ENCODE peak calls at places on chromosomes 16 and 17, in nine cellular contexts. W is small intestine, I is kidney, A is neuronal stem cell, Z is right cardiac atrium, S is stomach, R is A549, C is cardiac muscle cell, G is SJCRH30. B is an unnamed sample.

GRCh38 chr16:64144612-64145011 is 977.3 kb downstream of the CDH11 start:
- DNase-seq in W (no peak), I (no peak), A (no peak), Z (no peak), S (no peak), R (no peak), C (no peak), G (no peak), B (no peak)

GRCh38 chr17:9959377-9959981 is 54.4 kb upstream of the RCVRN start:
- DNase-seq in W (no peak), I (no peak), A (peak), Z (no peak), S (no peak), R (peak), C (peak), G (peak), B (peak)

GRCh38 chr16:50369133-50369804 is 481 bp upstream of the BRD7 start:
- DNase-seq in W (no peak), I (no peak), A (no peak), Z (no peak), S (no peak), R (no peak), C (no peak), G (no peak), B (no peak)

GRCh38 chr17:17325816-17326215 is 22.6 kb downstream of the NT5M start:
- DNase-seq in W (no peak), I (peak), A (no peak), Z (no peak), S (no peak), R (no peak), C (no peak), G (no peak), B (no peak)

GRCh38 chr16:15811416-15811777 is 45.4 kb downstream of the MYH11 start:
- DNase-seq in W (no peak), I (no peak), A (no peak), Z (no peak), S (no peak), R (no peak), C (no peak), G (no peak), B (no peak)

GRCh38 chr17:39178516-39178915 is 12.6 kb upstream of the ARL5C start:
- DNase-seq in W (peak), I (no peak), A (no peak), Z (no peak), S (no peak), R (no peak), C (no peak), G (no peak), B (no peak)

GRCh38 chr16:66391726-66392670 is 25.5 kb downstream of the CDH5 start:
- DNase-seq in W (no peak), I (no peak), A (no peak), Z (no peak), S (no peak), R (no peak), C (no peak), G (peak), B (no peak)

GRCh38 chr17:3683054-3683511 is 12.9 kb downstream of the P2RX5 start:
- DNase-seq in W (peak), I (peak), A (no peak), Z (no peak), S (peak), R (peak), C (peak), G (peak), B (peak)

GRCh38 chr16:81500833-81501521 is 56.4 kb downstream of the CMIP start:
- DNase-seq in W (no peak), I (peak), A (no peak), Z (no peak), S (no peak), R (no peak), C (no peak), G (no peak), B (no peak)

GRCh38 chr16:79703066-79703465 is 102.5 kb upstream of the MAF start:
- DNase-seq in W (no peak), I (no peak), A (no peak), Z (no peak), S (no peak), R (no peak), C (no peak), G (no peak), B (no peak)

GRCh38 chr17:50308666-50309065 is 34.4 kb downstream of the TMEM92 start:
- DNase-seq in W (no peak), I (no peak), A (no peak), Z (no peak), S (no peak), R (no peak), C (no peak), G (no peak), B (no peak)

GRCh38 chr17:38598536-38598935 is 7.2 kb downstream of the SRCIN1 start:
- DNase-seq in W (peak), I (peak), A (peak), Z (no peak), S (peak), R (peak), C (peak), G (peak), B (peak)

GRCh38 chr16:3696425-3697218 is 20.7 kb downstream of the TRAP1 start:
- DNase-seq in W (peak), I (no peak), A (no peak), Z (no peak), S (peak), R (no peak), C (no peak), G (no peak), B (no peak)

GRCh38 chr16:69893086-69893485 is 58.0 kb upstream of the CLEC18A start:
- DNase-seq in W (no peak), I (no peak), A (no peak), Z (no peak), S (no peak), R (no peak), C (no peak), G (peak), B (peak)

GRCh38 chr16:72198021-72198420 is 26.1 kb upstream of the PMFBP1 start:
- DNase-seq in W (no peak), I (no peak), A (no peak), Z (peak), S (no peak), R (no peak), C (no peak), G (no peak), B (no peak)

GRCh38 chr16:66399031-66399430 is 28.1 kb upstream of the BEAN1 start:
- DNase-seq in W (no peak), I (no peak), A (no peak), Z (no peak), S (no peak), R (no peak), C (no peak), G (no peak), B (no peak)

GRCh38 chr17:40818343-40818732 is 4.1 kb downstream of the KRT10 start:
- DNase-seq in W (peak), I (no peak), A (no peak), Z (no peak), S (no peak), R (no peak), C (no peak), G (no peak), B (no peak)

GRCh38 chr17:18026408-18026776 is 12.6 kb downstream of the ATPAF2 start:
- DNase-seq in W (no peak), I (no peak), A (no peak), Z (peak), S (no peak), R (no peak), C (no peak), G (no peak), B (no peak)

GRCh38 chr17:36085710-36086268 is 4.2 kb downstream of the CCL3 start:
- DNase-seq in W (peak), I (no peak), A (no peak), Z (no peak), S (no peak), R (no peak), C (no peak), G (no peak), B (no peak)

GRCh38 chr17:72063262-72063661 is 57.6 kb upstream of the SOX9 start:
- DNase-seq in W (no peak), I (no peak), A (no peak), Z (peak), S (no peak), R (no peak), C (no peak), G (no peak), B (no peak)

GRCh38 chr16:71927383-71927782 is 32.1 kb downstream of the IST1 start:
- DNase-seq in W (peak), I (no peak), A (no peak), Z (peak), S (peak), R (no peak), C (peak), G (peak), B (no peak)

GRCh38 chr17:28748852-28749515 is 5.2 kb downstream of the TRAF4 start:
- DNase-seq in W (peak), I (peak), A (no peak), Z (no peak), S (no peak), R (no peak), C (no peak), G (no peak), B (no peak)

GRCh38 chr16:23833960-23834685 is 1.7 kb upstream of the PRKCB start:
- DNase-seq in W (no peak), I (no peak), A (no peak), Z (no peak), S (no peak), R (no peak), C (no peak), G (no peak), B (no peak)

GRCh38 chr16:77816293-77816692 is 27.9 kb downstream of the VAT1L start:
- DNase-seq in W (peak), I (no peak), A (no peak), Z (no peak), S (no peak), R (no peak), C (no peak), G (no peak), B (no peak)

GRCh38 chr16:24217456-24217855 is 38.7 kb upstream of the CACNG3 start:
- DNase-seq in W (peak), I (no peak), A (no peak), Z (no peak), S (no peak), R (no peak), C (no peak), G (no peak), B (no peak)

GRCh38 chr16:81445143-81445922 is 725 bp downstream of the CMIP start:
- DNase-seq in W (peak), I (peak), A (no peak), Z (peak), S (peak), R (peak), C (peak), G (peak), B (peak)

GRCh38 chr17:1997146-1997586 is 28.0 kb downstream of the RTN4RL1 start:
- DNase-seq in W (peak), I (no peak), A (no peak), Z (no peak), S (no peak), R (peak), C (no peak), G (no peak), B (no peak)

GRCh38 chr16:17313085-17313611 is 157.6 kb downstream of the XYLT1 start:
- DNase-seq in W (no peak), I (peak), A (no peak), Z (peak), S (no peak), R (no peak), C (no peak), G (no peak), B (no peak)

GRCh38 chr17:79276824-79277223 is 202.2 kb downstream of the ENGASE start:
- DNase-seq in W (no peak), I (no peak), A (no peak), Z (no peak), S (no peak), R (no peak), C (no peak), G (no peak), B (peak)

GRCh38 chr17:11583306-11583992 is 14.8 kb upstream of the DNAH9 start:
- DNase-seq in W (no peak), I (no peak), A (no peak), Z (no peak), S (no peak), R (no peak), C (no peak), G (no peak), B (no peak)

GRCh38 chr17:40615295-40615988 is 32.2 kb downstream of the SMARCE1 start:
- DNase-seq in W (peak), I (peak), A (peak), Z (peak), S (peak), R (peak), C (peak), G (peak), B (peak)

GRCh38 chr17:68539536-68540469 is 27.6 kb downstream of the PRKAR1A start:
- DNase-seq in W (peak), I (no peak), A (peak), Z (no peak), S (peak), R (no peak), C (peak), G (no peak), B (no peak)

GRCh38 chr16:77299395-77299794 is 100.2 kb downstream of the SYCE1L start:
- DNase-seq in W (no peak), I (no peak), A (no peak), Z (no peak), S (no peak), R (no peak), C (no peak), G (no peak), B (no peak)

GRCh38 chr17:76421054-76421427 is 31.9 kb downstream of the UBE2O start:
- DNase-seq in W (no peak), I (no peak), A (no peak), Z (peak), S (no peak), R (no peak), C (peak), G (no peak), B (no peak)

GRCh38 chr17:39139137-39139516 is 12.3 kb downstream of the PLXDC1 start:
- DNase-seq in W (no peak), I (no peak), A (no peak), Z (no peak), S (no peak), R (peak), C (no peak), G (peak), B (peak)

GRCh38 chr17:81253358-81254131 is 14.4 kb downstream of the NDUFAF8 start:
- DNase-seq in W (no peak), I (peak), A (no peak), Z (no peak), S (peak), R (peak), C (peak), G (peak), B (peak)

GRCh38 chr17:81250286-81251090 is 11.4 kb downstream of the NDUFAF8 start:
- DNase-seq in W (peak), I (peak), A (no peak), Z (peak), S (no peak), R (no peak), C (no peak), G (no peak), B (no peak)

GRCh38 chr17:81251091-81251942 is 12.2 kb downstream of the NDUFAF8 start:
- DNase-seq in W (peak), I (peak), A (no peak), Z (peak), S (no peak), R (no peak), C (peak), G (no peak), B (peak)

GRCh38 chr17:81252336-81253329 is 13.5 kb downstream of the NDUFAF8 start:
- DNase-seq in W (peak), I (peak), A (no peak), Z (no peak), S (no peak), R (no peak), C (no peak), G (no peak), B (peak)

GRCh38 chr17:81251943-81252301 is 12.8 kb downstream of the NDUFAF8 start:
- DNase-seq in W (no peak), I (peak), A (no peak), Z (no peak), S (no peak), R (no peak), C (peak), G (no peak), B (peak)
- H3K27ac ChIP-seq in W (peak), I (no peak), A (no peak), Z (no peak), S (no peak), R (no peak), C (peak), G (no peak), B (peak)

DNA sequence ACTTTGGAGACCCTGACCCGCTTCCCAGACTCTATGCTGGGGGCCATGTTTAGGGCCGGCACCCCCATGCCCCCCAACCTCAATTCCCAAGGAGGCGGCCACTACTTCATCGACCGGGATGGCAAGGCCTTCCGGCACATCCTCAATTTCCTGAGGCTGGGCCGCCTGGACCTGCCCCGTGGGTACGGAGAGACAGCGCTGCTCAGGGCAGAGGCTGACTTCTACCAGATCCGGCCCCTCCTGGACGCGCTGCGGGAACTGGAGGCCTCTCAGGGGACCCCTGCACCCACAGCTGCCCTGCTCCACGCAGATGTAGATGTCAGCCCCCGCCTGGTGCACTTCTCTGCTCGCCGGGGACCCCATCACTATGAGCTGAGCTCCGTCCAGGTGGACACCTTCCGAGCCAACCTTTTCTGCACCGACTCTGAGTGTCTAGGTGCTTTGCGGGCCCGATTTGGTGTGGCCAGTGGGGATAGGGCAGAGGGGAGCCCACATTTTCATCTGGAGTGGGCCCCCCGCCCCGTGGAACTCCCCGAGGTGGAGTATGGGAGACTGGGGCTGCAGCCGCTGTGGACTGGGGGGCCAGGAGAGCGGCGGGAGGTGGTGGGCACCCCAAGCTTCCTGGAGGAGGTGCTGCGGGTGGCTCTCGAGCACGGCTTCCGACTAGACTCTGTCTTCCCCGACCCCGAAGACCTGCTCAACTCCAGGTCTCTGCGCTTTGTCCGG is 1.1 kb downstream of the KCTD11 start:
- DNase-seq in W (no peak), I (peak), A (no peak), Z (peak), S (no peak), R (no peak), C (no peak), G (no peak), B (no peak)
- H3K4me3 ChIP-seq in W (peak), I (peak), A (no peak), Z (no peak), S (peak), R (peak), C (peak), G (peak), B (no peak)

GRCh38 chr16:56859636-56860035 is 5.4 kb upstream of the SLC12A3 start:
- DNase-seq in W (no peak), I (peak), A (no peak), Z (no peak), S (no peak), R (no peak), C (no peak), G (no peak), B (no peak)
- H3K27ac ChIP-seq in W (no peak), I (no peak), A (no peak), Z (no peak), S (no peak), R (peak), C (no peak), G (peak), B (no peak)

GRCh38 chr17:58693751-58694150 is 1.3 kb downstream of the RAD51C start:
- DNase-seq in W (no peak), I (no peak), A (no peak), Z (no peak), S (no peak), R (no peak), C (no peak), G (no peak), B (no peak)

GRCh38 chr17:58693208-58693607 is 806 bp downstream of the RAD51C start:
- DNase-seq in W (no peak), I (no peak), A (no peak), Z (no peak), S (no peak), R (no peak), C (no peak), G (no peak), B (no peak)

GRCh38 chr17:58694302-58694701 is 1.9 kb downstream of the RAD51C start:
- DNase-seq in W (no peak), I (no peak), A (no peak), Z (no peak), S (no peak), R (no peak), C (no peak), G (no peak), B (no peak)

GRCh38 chr17:58692239-58693055 is at the start of gene RAD51C:
- DNase-seq in W (peak), I (peak), A (peak), Z (peak), S (peak), R (peak), C (peak), G (peak), B (peak)

DNA sequence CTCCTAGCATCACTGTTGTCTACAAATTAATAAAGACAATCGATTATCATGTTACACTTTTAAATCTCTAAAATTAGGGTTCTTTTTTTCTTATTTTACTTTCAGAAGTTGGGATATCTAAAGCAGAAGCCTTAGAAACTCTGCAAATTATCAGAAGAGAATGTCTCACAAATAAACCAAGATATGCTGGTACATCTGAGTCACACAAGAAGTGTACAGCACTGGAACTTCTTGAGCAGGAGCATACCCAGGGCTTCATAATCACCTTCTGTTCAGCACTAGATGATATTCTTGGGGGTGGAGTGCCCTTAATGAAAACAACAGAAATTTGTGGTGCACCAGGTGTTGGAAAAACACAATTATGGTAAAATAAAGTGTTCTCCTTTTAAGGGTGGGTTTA is 2.4 kb downstream of the RAD51C start:
- DNase-seq in W (no peak), I (no peak), A (no peak), Z (no peak), S (no peak), R (no peak), C (no peak), G (no peak), B (no peak)
- H3K4me3 ChIP-seq in W (no peak), I (no peak), A (no peak), Z (no peak), S (no peak), R (no peak), C (no peak), G (no peak), B (no peak)

GRCh38 chr17:4856271-4856936 is 23.3 kb downstream of the MINK1 start:
- DNase-seq in W (no peak), I (peak), A (no peak), Z (no peak), S (no peak), R (no peak), C (no peak), G (no peak), B (no peak)
- H3K27ac ChIP-seq in W (no peak), I (no peak), A (no peak), Z (peak), S (peak), R (no peak), C (no peak), G (no peak), B (peak)

B was measured in WERI-Rb-1.